ENCODE peak calls at places on chromosomes 1 and 21, in four cellular contexts. One of them, this sample, is unnamed.

GRCh38 chr1:58982259-58982998 is 198.6 kb upstream of the JUN start:
- DNase-seq in tibial nerve: no peak
- DNase-seq in breast epithelium: no peak
- DNase-seq in adrenal gland: no peak
- DNase-seq in this sample: no peak

GRCh38 chr1:163201906-163202305 is 810 bp downstream of the RGS5 start:
- DNase-seq in adrenal gland: no peak
- DNase-seq in tibial nerve: no peak
- DNase-seq in breast epithelium: no peak
- DNase-seq in this sample: no peak

GRCh38 chr1:167479331-167479979 is 38.9 kb downstream of the CD247 start:
- DNase-seq in adrenal gland: no peak
- DNase-seq in tibial nerve: no peak
- DNase-seq in breast epithelium: no peak
- DNase-seq in this sample: no peak

GRCh38 chr1:112744019-112744578 is 29.0 kb upstream of the PPM1J start:
- DNase-seq in adrenal gland: no peak
- DNase-seq in breast epithelium: no peak
- DNase-seq in tibial nerve: no peak
- DNase-seq in this sample: no peak

GRCh38 chr1:168112673-168113305 is 23.9 kb downstream of the GPR161 start:
- DNase-seq in adrenal gland: peak; percentile 26
- DNase-seq in breast epithelium: peak; percentile 86
- DNase-seq in tibial nerve: no peak
- DNase-seq in this sample: peak; percentile 85

GRCh38 chr1:184437306-184437705 is 50.5 kb downstream of the C1orf21 start:
- DNase-seq in tibial nerve: no peak
- DNase-seq in adrenal gland: no peak
- DNase-seq in breast epithelium: no peak
- DNase-seq in this sample: no peak

GRCh38 chr1:18373882-18374493 is 106.7 kb upstream of the KLHDC7A start:
- DNase-seq in tibial nerve: no peak
- DNase-seq in adrenal gland: peak; percentile 16
- DNase-seq in breast epithelium: no peak
- DNase-seq in this sample: no peak

GRCh38 chr1:117633936-117634335 is 28.1 kb downstream of the TENT5C start:
- DNase-seq in adrenal gland: no peak
- DNase-seq in breast epithelium: no peak
- DNase-seq in tibial nerve: no peak
- DNase-seq in this sample: peak; percentile 68

GRCh38 chr1:153000294-153000693 is 1.3 kb upstream of the SPRR3 start:
- DNase-seq in tibial nerve: no peak
- DNase-seq in breast epithelium: no peak
- DNase-seq in adrenal gland: no peak
- DNase-seq in this sample: no peak

GRCh38 chr1:82920418-82921248 is 1078.3 kb downstream of the TTLL7 start:
- DNase-seq in breast epithelium: no peak
- DNase-seq in adrenal gland: no peak
- DNase-seq in tibial nerve: no peak
- DNase-seq in this sample: no peak

GRCh38 chr21:39344848-39345247 is 4.0 kb downstream of the HMGN1 start:
- DNase-seq in breast epithelium: no peak
- DNase-seq in adrenal gland: no peak
- DNase-seq in tibial nerve: no peak
- DNase-seq in this sample: no peak
- TF ChIP-seq POLR2A in breast epithelium: no peak
- TF ChIP-seq POLR2A in adrenal gland: no peak
- TF ChIP-seq POLR2A in tibial nerve: no peak
- TF ChIP-seq POLR2A in this sample: no peak

GRCh38 chr1:178645157-178645825 is 79.8 kb upstream of the RALGPS2 start:
- DNase-seq in tibial nerve: no peak
- DNase-seq in adrenal gland: no peak
- DNase-seq in breast epithelium: no peak
- DNase-seq in this sample: no peak
- TF ChIP-seq POLR2A in tibial nerve: no peak
- TF ChIP-seq POLR2A in adrenal gland: no peak
- TF ChIP-seq POLR2A in breast epithelium: no peak
- TF ChIP-seq POLR2A in this sample: no peak

GRCh38 chr1:198158766-198159589 is 2.2 kb downstream of the NEK7 start:
- DNase-seq in adrenal gland: peak; percentile 93
- DNase-seq in tibial nerve: peak; percentile 84
- DNase-seq in breast epithelium: peak; percentile 75
- DNase-seq in this sample: peak; percentile 85

GRCh38 chr1:198156745-198157240 is at the start of gene NEK7:
- DNase-seq in adrenal gland: peak; percentile 88
- DNase-seq in tibial nerve: peak; percentile 73
- DNase-seq in breast epithelium: peak; percentile 73
- DNase-seq in this sample: peak; percentile 80

GRCh38 chr1:198157847-198158765 is 1.3 kb downstream of the NEK7 start:
- DNase-seq in tibial nerve: no peak
- DNase-seq in adrenal gland: no peak
- DNase-seq in breast epithelium: no peak
- DNase-seq in this sample: no peak

GRCh38 chr1:198156111-198156744 is 570 bp upstream of the NEK7 start:
- DNase-seq in breast epithelium: peak; percentile 50
- DNase-seq in adrenal gland: peak; percentile 65
- DNase-seq in tibial nerve: peak; percentile 70
- DNase-seq in this sample: peak; percentile 92

GRCh38 chr1:198157241-198157846 is 546 bp downstream of the NEK7 start:
- DNase-seq in tibial nerve: peak; percentile 85
- DNase-seq in breast epithelium: peak; percentile 90
- DNase-seq in adrenal gland: peak; percentile 91
- DNase-seq in this sample: peak; percentile 94
- TF ChIP-seq POLR2A in tibial nerve: peak; percentile 75
- TF ChIP-seq POLR2A in breast epithelium: peak; percentile 37
- TF ChIP-seq POLR2A in adrenal gland: peak; percentile 61
- TF ChIP-seq POLR2A in this sample: no peak

GRCh38 chr1:246193537-246193936 is 313.5 kb downstream of the SMYD3 start:
- DNase-seq in breast epithelium: no peak
- DNase-seq in tibial nerve: no peak
- DNase-seq in adrenal gland: no peak
- DNase-seq in this sample: no peak
- TF ChIP-seq POLR2A in breast epithelium: no peak
- TF ChIP-seq POLR2A in tibial nerve: no peak
- TF ChIP-seq POLR2A in adrenal gland: no peak
- TF ChIP-seq POLR2A in this sample: no peak

GRCh38 chr21:19461481-19462205 is 1058.1 kb upstream of the TMPRSS15 start:
- DNase-seq in tibial nerve: no peak
- DNase-seq in adrenal gland: no peak
- DNase-seq in breast epithelium: no peak
- DNase-seq in this sample: no peak

GRCh38 chr21:19463966-19464365 is 1060.4 kb upstream of the TMPRSS15 start:
- DNase-seq in breast epithelium: no peak
- DNase-seq in tibial nerve: no peak
- DNase-seq in adrenal gland: no peak
- DNase-seq in this sample: no peak

GRCh38 chr21:19458295-19458694 is 1054.7 kb upstream of the TMPRSS15 start:
- DNase-seq in breast epithelium: no peak
- DNase-seq in adrenal gland: no peak
- DNase-seq in tibial nerve: no peak
- DNase-seq in this sample: no peak
- TF ChIP-seq POLR2A in breast epithelium: no peak
- TF ChIP-seq POLR2A in adrenal gland: no peak
- TF ChIP-seq POLR2A in tibial nerve: no peak
- TF ChIP-seq POLR2A in this sample: no peak

GRCh38 chr1:150515328-150516049 is at the start of gene FALEC:
- DNase-seq in tibial nerve: peak; percentile 90
- DNase-seq in breast epithelium: peak; percentile 95
- DNase-seq in adrenal gland: peak; percentile 97
- DNase-seq in this sample: peak; percentile 98
- TF ChIP-seq POLR2A in tibial nerve: peak; percentile 39
- TF ChIP-seq POLR2A in breast epithelium: no peak
- TF ChIP-seq POLR2A in adrenal gland: peak; percentile 83
- TF ChIP-seq POLR2A in this sample: no peak